ENCODE peak calls at places on chromosome 20, in nine cellular contexts. T is bronchial epithelial cell, J is nephron progenitor cell, V is H1, F is esophagus squamous epithelium, H is breast epithelium, N is IMR-90, L is pancreas, Q is HL-60. D is an unnamed sample.

GRCh38 chr20:9220874-9221547 is 152.1 kb downstream of the PLCB4 start:
- DNase-seq in T (peak), J (no peak), V (no peak), F (no peak), H (no peak), N (peak), L (no peak), Q (no peak), D (peak)

GRCh38 chr20:48659888-48660287 is 167.9 kb downstream of the PREX1 start:
- DNase-seq in T (no peak), J (no peak), V (no peak), F (no peak), H (peak), N (no peak), L (peak), Q (no peak), D (no peak)

GRCh38 chr20:37977786-37978185 is 55.5 kb downstream of the TTI1 start:
- DNase-seq in T (no peak), J (no peak), V (peak), F (no peak), H (no peak), N (no peak), L (no peak), Q (no peak), D (no peak)

GRCh38 chr20:39326050-39326449 is 363.9 kb downstream of the DHX35 start:
- DNase-seq in T (no peak), J (no peak), V (no peak), F (no peak), H (no peak), N (no peak), L (no peak), Q (no peak), D (no peak)

GRCh38 chr20:58483051-58483450 is 32.1 kb downstream of the APCDD1L start:
- DNase-seq in T (no peak), J (no peak), V (no peak), F (no peak), H (no peak), N (no peak), L (no peak), Q (no peak), D (no peak)

GRCh38 chr20:30376767-30377658 is 880.5 kb upstream of the DEFB115 start:
- DNase-seq in T (peak), J (no peak), V (peak), F (no peak), H (peak), N (peak), L (peak), Q (no peak), D (peak)

GRCh38 chr20:40336034-40336433 is 353.0 kb downstream of the MAFB start:
- DNase-seq in T (no peak), J (no peak), V (no peak), F (no peak), H (no peak), N (no peak), L (no peak), Q (no peak), D (no peak)

GRCh38 chr20:48758206-48758820 is 69.5 kb downstream of the PREX1 start:
- DNase-seq in T (no peak), J (no peak), V (no peak), F (no peak), H (no peak), N (no peak), L (no peak), Q (peak), D (no peak)

GRCh38 chr20:577167-577791 is 32.8 kb downstream of the TCF15 start:
- DNase-seq in T (peak), J (no peak), V (no peak), F (no peak), H (no peak), N (peak), L (no peak), Q (peak), D (peak)

GRCh38 chr20:53099851-53100250 is 127.7 kb downstream of the TSHZ2 start:
- DNase-seq in T (no peak), J (no peak), V (no peak), F (no peak), H (no peak), N (no peak), L (no peak), Q (no peak), D (no peak)

GRCh38 chr20:11315506-11315905 is 602.2 kb upstream of the BTBD3 start:
- DNase-seq in T (no peak), J (no peak), V (no peak), F (no peak), H (no peak), N (no peak), L (no peak), Q (no peak), D (no peak)

GRCh38 chr20:64086801-64087200 is 2.6 kb upstream of the LKAAEAR1 start:
- DNase-seq in T (peak), J (no peak), V (no peak), F (no peak), H (no peak), N (no peak), L (no peak), Q (no peak), D (no peak)

GRCh38 chr20:11776687-11777086 is 141.0 kb upstream of the BTBD3 start:
- DNase-seq in T (no peak), J (no peak), V (no peak), F (no peak), H (no peak), N (peak), L (no peak), Q (no peak), D (no peak)

GRCh38 chr20:48831702-48832422 is 4.1 kb upstream of the PREX1 start:
- DNase-seq in T (peak), J (no peak), V (no peak), F (no peak), H (no peak), N (peak), L (no peak), Q (no peak), D (peak)

GRCh38 chr20:4154958-4155411 is 139.6 kb upstream of the RNF24 start:
- DNase-seq in T (no peak), J (no peak), V (no peak), F (no peak), H (no peak), N (no peak), L (no peak), Q (peak), D (no peak)

GRCh38 chr20:62097881-62098407 is 24.3 kb upstream of the LSM14B start:
- DNase-seq in T (no peak), J (no peak), V (no peak), F (no peak), H (no peak), N (no peak), L (no peak), Q (no peak), D (no peak)

GRCh38 chr20:39188264-39188765 is 226.2 kb downstream of the DHX35 start:
- DNase-seq in T (no peak), J (no peak), V (no peak), F (no peak), H (no peak), N (no peak), L (no peak), Q (no peak), D (no peak)

GRCh38 chr20:6038256-6038655 is 15.6 kb downstream of the LRRN4 start:
- DNase-seq in T (no peak), J (no peak), V (no peak), F (no peak), H (no peak), N (no peak), L (no peak), Q (no peak), D (no peak)

GRCh38 chr20:5539656-5540055 is 210.5 kb upstream of the SHLD1 start:
- DNase-seq in T (no peak), J (no peak), V (no peak), F (no peak), H (no peak), N (no peak), L (no peak), Q (no peak), D (no peak)

GRCh38 chr20:17498181-17498580 is 33.0 kb downstream of the BFSP1 start:
- DNase-seq in T (peak), J (no peak), V (no peak), F (no peak), H (no peak), N (peak), L (no peak), Q (no peak), D (no peak)

GRCh38 chr20:62642666-62643520 is 590 bp downstream of the SLCO4A1 start:
- DNase-seq in T (no peak), J (peak), V (peak), F (no peak), H (no peak), N (peak), L (peak), Q (no peak), D (no peak)

DNA sequence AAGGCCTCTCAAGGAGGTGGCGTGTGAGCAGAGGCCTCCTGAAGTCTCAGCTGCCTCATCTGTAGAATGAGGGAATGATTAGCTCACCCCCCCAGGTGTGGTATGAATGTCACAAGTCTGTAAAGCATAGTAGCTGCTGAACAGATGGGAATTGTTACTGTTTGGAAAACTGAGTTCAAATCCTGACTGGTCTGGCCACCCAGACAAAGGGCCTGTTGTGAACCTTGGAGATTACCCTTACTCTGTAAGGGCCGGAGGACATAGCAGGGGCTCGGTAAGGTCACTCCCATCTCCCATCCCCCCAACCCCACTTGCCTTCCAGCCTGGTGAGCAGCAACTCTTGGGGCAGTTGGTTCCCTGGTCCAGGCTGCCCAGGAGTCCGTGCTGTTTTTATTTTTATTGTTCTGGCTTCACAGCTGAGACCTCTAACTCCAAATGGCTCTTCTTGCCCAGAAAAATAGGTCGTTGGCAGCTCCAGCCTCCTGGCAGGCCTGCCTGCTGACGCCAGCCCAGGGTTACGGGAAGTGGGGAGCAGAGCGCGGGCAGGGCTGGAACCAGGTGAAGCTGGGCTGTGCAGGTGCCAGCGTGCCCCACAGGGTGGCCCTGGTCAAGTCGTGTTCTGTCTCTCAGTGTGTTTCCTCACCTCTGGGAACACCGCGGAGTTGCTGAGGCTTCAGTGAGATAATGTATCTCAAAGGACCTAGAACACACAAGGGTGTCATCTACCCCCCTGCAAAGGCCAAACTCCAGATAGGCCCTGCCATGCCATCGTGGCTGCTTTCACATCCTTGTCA is 4.5 kb upstream of the SIRPA start:
- DNase-seq in T (no peak), J (no peak), V (no peak), F (no peak), H (peak), N (no peak), L (no peak), Q (no peak), D (no peak)
- TF ChIP-seq CTCF in T (no peak), J (no peak), V (peak), F (no peak), H (no peak), N (no peak), L (no peak), Q (no peak), D (no peak)

DNA sequence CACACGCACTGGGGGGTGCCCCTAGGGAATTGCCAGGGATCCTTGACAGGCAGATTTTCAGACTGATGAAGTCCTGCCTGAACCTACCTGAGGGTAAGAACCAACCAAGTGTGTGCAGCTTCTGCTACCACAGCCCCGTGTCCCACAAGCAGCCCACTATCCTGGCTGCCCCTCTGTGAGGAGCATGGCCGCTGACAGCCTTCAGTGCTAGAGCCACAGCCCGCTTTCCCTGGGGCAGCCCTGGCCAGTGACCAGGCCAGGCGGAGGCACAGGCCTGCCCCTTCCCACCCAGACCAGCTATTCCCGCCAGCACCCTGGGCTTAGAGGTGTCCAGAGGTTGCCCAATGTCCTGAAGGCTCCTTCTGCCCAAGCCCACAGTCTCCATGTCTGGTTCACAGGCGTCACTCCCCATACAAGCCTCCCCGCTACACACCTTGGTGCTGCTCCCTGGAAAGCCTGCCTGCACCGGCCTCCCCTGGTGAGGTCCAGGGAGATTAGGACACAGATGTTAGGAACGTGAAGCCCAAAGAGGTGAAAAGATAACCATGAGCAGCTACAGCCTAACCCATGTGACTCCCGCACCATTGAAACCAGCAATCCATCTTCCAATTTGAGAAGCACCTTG is 207.0 kb downstream of the SYNDIG1 start:
- DNase-seq in T (no peak), J (no peak), V (no peak), F (no peak), H (no peak), N (no peak), L (no peak), Q (no peak), D (no peak)
- TF ChIP-seq CTCF in T (no peak), J (no peak), V (no peak), F (no peak), H (no peak), N (no peak), L (no peak), Q (no peak), D (no peak)

GRCh38 chr20:19903168-19903676 is 113.9 kb upstream of the NAA20 start:
- DNase-seq in T (peak), J (no peak), V (no peak), F (no peak), H (no peak), N (peak), L (no peak), Q (peak), D (peak)
- TF ChIP-seq CTCF in T (peak), J (no peak), V (no peak), F (peak), H (peak), N (peak), L (no peak), Q (no peak), D (no peak)

GRCh38 chr20:54657268-54657826 is 182.0 kb downstream of the DOK5 start:
- DNase-seq in T (no peak), J (no peak), V (no peak), F (no peak), H (no peak), N (no peak), L (no peak), Q (no peak), D (peak)
- TF ChIP-seq CTCF in T (no peak), J (no peak), V (no peak), F (no peak), H (no peak), N (no peak), L (no peak), Q (no peak), D (no peak)

DNA sequence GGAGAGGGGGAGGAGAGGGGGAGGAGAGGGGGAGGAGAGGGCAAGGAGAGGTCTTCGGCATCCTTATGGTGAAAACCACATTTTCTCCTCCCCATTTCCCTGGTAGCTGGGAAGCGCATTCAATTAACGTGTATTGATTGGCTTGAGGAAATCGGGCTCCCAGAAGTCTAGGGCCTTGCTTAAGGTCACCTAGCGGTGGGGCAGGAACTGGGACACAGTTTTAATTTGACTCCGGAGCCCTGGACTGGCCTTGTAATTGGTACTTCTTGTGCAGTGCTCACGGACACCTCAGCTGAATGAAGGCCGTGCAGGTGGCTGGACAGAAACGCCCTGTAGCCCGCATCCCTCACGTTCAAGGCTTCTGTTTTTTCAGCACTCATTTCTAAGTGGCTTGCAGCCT is 42.8 kb downstream of the CTCFL start:
- DNase-seq in T (no peak), J (no peak), V (no peak), F (no peak), H (no peak), N (no peak), L (no peak), Q (no peak), D (no peak)
- TF ChIP-seq CTCF in T (no peak), J (no peak), V (no peak), F (no peak), H (no peak), N (no peak), L (no peak), Q (no peak), D (no peak)

GRCh38 chr20:43658068-43658722 is 8.7 kb upstream of the MYBL2 start:
- DNase-seq in T (no peak), J (no peak), V (no peak), F (no peak), H (no peak), N (peak), L (no peak), Q (no peak), D (peak)
- TF ChIP-seq CTCF in T (peak), J (no peak), V (no peak), F (no peak), H (no peak), N (no peak), L (no peak), Q (no peak), D (no peak)

GRCh38 chr20:45061244-45061643 is 39.7 kb downstream of the KCNS1 start:
- DNase-seq in T (peak), J (no peak), V (no peak), F (no peak), H (no peak), N (peak), L (no peak), Q (no peak), D (peak)
- TF ChIP-seq CTCF in T (no peak), J (no peak), V (no peak), F (no peak), H (no peak), N (no peak), L (no peak), Q (no peak), D (no peak)

GRCh38 chr20:51377132-51377531 is 165.4 kb downstream of the NFATC2 start:
- DNase-seq in T (no peak), J (no peak), V (no peak), F (no peak), H (no peak), N (no peak), L (no peak), Q (no peak), D (no peak)

GRCh38 chr20:51380401-51381385 is 161.8 kb downstream of the NFATC2 start:
- DNase-seq in T (no peak), J (no peak), V (no peak), F (no peak), H (no peak), N (no peak), L (no peak), Q (no peak), D (no peak)

GRCh38 chr20:51379601-51380341 is 162.7 kb downstream of the NFATC2 start:
- DNase-seq in T (no peak), J (no peak), V (no peak), F (no peak), H (no peak), N (no peak), L (no peak), Q (no peak), D (no peak)

GRCh38 chr20:51376121-51376520 is 166.4 kb downstream of the NFATC2 start:
- DNase-seq in T (no peak), J (no peak), V (no peak), F (no peak), H (no peak), N (no peak), L (no peak), Q (no peak), D (no peak)

DNA sequence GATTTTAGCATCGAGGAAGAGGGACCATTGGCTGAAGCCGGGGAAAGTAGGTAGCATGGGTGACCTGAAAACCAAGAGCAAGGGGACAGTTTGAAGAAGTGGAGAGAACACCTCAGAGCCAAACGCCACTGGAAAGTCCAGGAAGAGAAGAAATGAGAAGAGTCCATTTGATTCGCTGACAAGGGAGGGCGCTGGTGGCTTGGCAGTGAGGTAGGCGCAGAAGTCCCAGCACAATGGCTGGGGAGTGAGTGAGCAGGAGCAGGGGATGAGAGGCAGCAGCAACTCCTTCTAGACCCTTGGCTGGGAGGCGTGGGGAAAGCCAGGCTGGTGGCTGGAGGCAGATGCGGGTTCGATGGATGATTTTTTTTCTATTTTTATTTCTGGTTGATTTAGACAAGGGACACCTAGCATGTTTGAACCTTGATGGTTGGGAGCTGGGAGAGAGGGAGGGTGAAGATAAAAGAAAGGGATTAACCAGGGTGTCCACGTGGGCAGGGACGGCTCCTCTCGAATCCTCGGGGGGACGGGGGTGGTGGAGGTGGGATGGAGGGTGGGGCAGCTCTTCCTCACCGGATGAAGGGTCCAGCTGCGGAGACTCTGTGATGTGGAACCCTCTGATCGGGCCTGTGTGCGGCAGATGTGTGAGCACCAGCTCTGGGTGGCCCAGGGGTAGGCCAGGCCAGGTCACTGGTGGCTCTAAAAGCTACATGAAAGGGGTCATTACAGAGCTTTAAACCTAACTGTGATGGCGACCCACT is 164.2 kb downstream of the NFATC2 start:
- DNase-seq in T (no peak), J (no peak), V (peak), F (no peak), H (no peak), N (no peak), L (no peak), Q (no peak), D (no peak)
- TF ChIP-seq CTCF in T (peak), J (no peak), V (peak), F (no peak), H (no peak), N (peak), L (no peak), Q (no peak), D (peak)

D was measured in fibroblast of pulmonary artery.